ENCODE peak calls at places on chromosome 16, in four cellular contexts. D is cardiac fibroblast, K is choroid plexus epithelial cell, F is heart right ventricle. C is an unnamed sample.

GRCh38 chr16:67644038-67644437 is 906 bp upstream of the CARMIL2 start:
- DNase-seq in K (no peak), D (no peak), F (no peak), C (no peak)

GRCh38 chr16:84520778-84521770 is 16.6 kb upstream of the MEAK7 start:
- DNase-seq in F (no peak), K (no peak), D (no peak), C (peak)

GRCh38 chr16:13453325-13453724 is 466.6 kb upstream of the ERCC4 start:
- DNase-seq in D (no peak), F (no peak), K (peak), C (peak)

GRCh38 chr16:58012481-58012880 is 11.3 kb downstream of the USB1 start:
- DNase-seq in K (no peak), D (no peak), F (no peak), C (no peak)

GRCh38 chr16:76265434-76266045 is 11.7 kb upstream of the CNTNAP4 start:
- DNase-seq in D (peak), F (no peak), K (peak), C (peak)

GRCh38 chr16:84511821-84512220 is 7.4 kb upstream of the MEAK7 start:
- DNase-seq in D (no peak), F (no peak), K (no peak), C (no peak)

GRCh38 chr16:23061669-23062068 is 87.6 kb downstream of the USP31 start:
- DNase-seq in K (peak), D (no peak), F (no peak), C (no peak)

GRCh38 chr16:82004651-82005490 is 6.4 kb downstream of the SDR42E1 start:
- DNase-seq in D (no peak), F (no peak), K (no peak), C (no peak)

GRCh38 chr16:15866451-15866850 is 9.6 kb upstream of the MYH11 start:
- DNase-seq in K (no peak), F (no peak), D (no peak), C (no peak)

GRCh38 chr16:11708421-11708820 is 34.2 kb downstream of the TXNDC11 start:
- DNase-seq in F (no peak), D (peak), K (peak), C (no peak)

GRCh38 chr16:53504161-53504663 is 1.2 kb upstream of the AKTIP start:
- DNase-seq in K (peak), F (peak), D (peak), C (no peak)

GRCh38 chr16:57152096-57153093 is 33.4 kb downstream of the PSME3IP1 start:
- DNase-seq in D (peak), K (no peak), F (no peak), C (no peak)

GRCh38 chr16:1300664-1301476 is 8.6 kb upstream of the UBE2I start:
- DNase-seq in F (peak), K (peak), D (peak), C (peak)

GRCh38 chr16:57411362-57411976 is 6.9 kb downstream of the CCL17 start:
- DNase-seq in D (no peak), F (no peak), K (no peak), C (no peak)

GRCh38 chr16:81601008-81601428 is 156.4 kb downstream of the CMIP start:
- DNase-seq in F (no peak), D (peak), K (peak), C (peak)

GRCh38 chr16:23408242-23409201 is 44.5 kb downstream of the COG7 start:
- DNase-seq in D (peak), K (peak), F (peak), C (peak)

GRCh38 chr16:58970775-58971174 is 236.7 kb upstream of the GOT2 start:
- DNase-seq in K (peak), D (no peak), F (no peak), C (no peak)

GRCh38 chr16:56047307-56048234 is 143.7 kb upstream of the GNAO1 start:
- DNase-seq in D (no peak), K (no peak), F (peak), C (no peak)

GRCh38 chr16:22670044-22670536 is 143.9 kb upstream of the HS3ST2 start:
- DNase-seq in K (peak), F (no peak), D (peak), C (no peak)

GRCh38 chr16:28210264-28210663 is 1.5 kb downstream of the XPO6 start:
- DNase-seq in F (no peak), K (no peak), D (no peak), C (no peak)

GRCh38 chr16:84667600-84668309 is 19.4 kb downstream of the KLHL36 start:
- DNase-seq in F (no peak), D (no peak), K (peak), C (no peak)

GRCh38 chr16:46712911-46713310 is 23.5 kb downstream of the ORC6 start:
- DNase-seq in K (no peak), F (no peak), D (no peak), C (no peak)

GRCh38 chr16:85542548-85542927 is 70.6 kb upstream of the GSE1 start:
- DNase-seq in F (no peak), K (no peak), D (no peak), C (no peak)

GRCh38 chr16:69535123-69536050 is 30.4 kb upstream of the NFAT5 start:
- DNase-seq in F (no peak), D (peak), K (peak), C (peak)

GRCh38 chr16:28543072-28543471 is 4.3 kb upstream of the NUPR1 start:
- DNase-seq in K (peak), D (no peak), F (no peak), C (peak)

GRCh38 chr16:70695351-70696070 is 9.7 kb upstream of the MTSS2 start:
- DNase-seq in D (no peak), F (peak), K (peak), C (peak)

GRCh38 chr16:67312450-67313118 is 14.0 kb downstream of the KCTD19 start:
- DNase-seq in F (no peak), D (peak), K (peak), C (no peak)

GRCh38 chr16:12245088-12245922 is 268.8 kb downstream of the SNX29 start:
- DNase-seq in K (no peak), D (no peak), F (no peak), C (no peak)

GRCh38 chr16:57507414-57508083 is 21.3 kb upstream of the DOK4 start:
- DNase-seq in F (no peak), D (no peak), K (no peak), C (no peak)

GRCh38 chr16:53754938-53755910 is 51.3 kb downstream of the FTO start:
- DNase-seq in D (peak), F (no peak), K (peak), C (peak)

GRCh38 chr16:66087308-66087707 is 279.2 kb upstream of the CDH5 start:
- DNase-seq in F (no peak), D (no peak), K (no peak), C (no peak)

GRCh38 chr16:17229131-17229530 is 241.6 kb downstream of the XYLT1 start:
- DNase-seq in D (no peak), K (no peak), F (no peak), C (no peak)

GRCh38 chr16:85151603-85152413 is 39.5 kb upstream of the CIBAR2 start:
- DNase-seq in F (peak), K (peak), D (peak), C (peak)

GRCh38 chr16:54334208-54334607 is 47.6 kb upstream of the IRX3 start:
- DNase-seq in K (no peak), D (peak), F (no peak), C (no peak)

GRCh38 chr16:80710918-80711317 is 93.5 kb downstream of the CDYL2 start:
- DNase-seq in D (no peak), F (no peak), K (no peak), C (no peak)

GRCh38 chr16:66621973-66622372 is 17.5 kb downstream of the CMTM3 start:
- DNase-seq in F (no peak), K (no peak), D (no peak), C (no peak)

GRCh38 chr16:31094088-31094423 is 541 bp downstream of the VKORC1 start:
- DNase-seq in F (no peak), D (peak), K (no peak), C (peak)

GRCh38 chr16:89097528-89097846 is 3.8 kb downstream of the ACSF3 start:
- DNase-seq in D (no peak), F (no peak), K (no peak), C (no peak)

GRCh38 chr16:89094252-89094901 is 725 bp downstream of the ACSF3 start:
- DNase-seq in D (peak), K (peak), F (no peak), C (peak)

GRCh38 chr16:89095401-89095974 is 1.8 kb downstream of the ACSF3 start:
- DNase-seq in D (no peak), K (no peak), F (no peak), C (no peak)

GRCh38 chr16:89096768-89097527 is 3.3 kb downstream of the ACSF3 start:
- DNase-seq in F (no peak), D (no peak), K (no peak), C (no peak)

DNA sequence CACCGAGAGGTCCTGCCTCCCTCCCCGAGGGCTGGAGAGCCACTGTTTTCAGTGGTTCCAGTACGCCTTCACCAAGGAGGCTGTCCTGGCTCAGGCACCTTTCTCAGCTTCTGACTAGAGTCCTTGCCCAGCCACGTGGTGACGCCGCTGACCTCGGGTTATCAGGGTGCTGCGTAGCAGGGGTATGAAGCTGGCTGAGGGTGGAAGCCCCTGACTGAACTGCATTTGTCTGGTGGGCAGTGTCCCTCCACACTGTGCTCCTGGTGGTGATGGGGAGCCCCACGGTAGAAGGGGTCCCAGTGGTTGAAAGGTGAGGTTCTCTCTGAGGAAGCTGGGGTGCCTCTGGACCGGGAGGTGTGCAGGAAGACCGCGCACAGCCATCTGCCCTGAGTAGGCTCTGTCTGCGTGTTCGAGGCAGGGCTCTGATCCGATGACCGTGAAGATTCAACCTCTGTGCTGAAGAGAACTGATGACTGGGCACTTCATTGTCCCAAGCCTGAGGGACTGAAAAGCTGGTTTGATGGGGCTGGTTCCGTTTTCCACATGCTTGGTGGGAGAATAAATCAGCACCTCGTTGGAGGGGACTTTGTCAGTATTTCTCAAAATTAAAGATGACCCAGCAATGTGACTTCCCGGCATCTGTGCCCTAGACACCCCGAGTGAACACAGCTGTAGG is 2.5 kb downstream of the ACSF3 start:
- DNase-seq in F (no peak), D (no peak), K (no peak), C (no peak)
- H3K4me3 ChIP-seq in F (no peak), D (no peak), K (no peak), C (no peak)

DNA sequence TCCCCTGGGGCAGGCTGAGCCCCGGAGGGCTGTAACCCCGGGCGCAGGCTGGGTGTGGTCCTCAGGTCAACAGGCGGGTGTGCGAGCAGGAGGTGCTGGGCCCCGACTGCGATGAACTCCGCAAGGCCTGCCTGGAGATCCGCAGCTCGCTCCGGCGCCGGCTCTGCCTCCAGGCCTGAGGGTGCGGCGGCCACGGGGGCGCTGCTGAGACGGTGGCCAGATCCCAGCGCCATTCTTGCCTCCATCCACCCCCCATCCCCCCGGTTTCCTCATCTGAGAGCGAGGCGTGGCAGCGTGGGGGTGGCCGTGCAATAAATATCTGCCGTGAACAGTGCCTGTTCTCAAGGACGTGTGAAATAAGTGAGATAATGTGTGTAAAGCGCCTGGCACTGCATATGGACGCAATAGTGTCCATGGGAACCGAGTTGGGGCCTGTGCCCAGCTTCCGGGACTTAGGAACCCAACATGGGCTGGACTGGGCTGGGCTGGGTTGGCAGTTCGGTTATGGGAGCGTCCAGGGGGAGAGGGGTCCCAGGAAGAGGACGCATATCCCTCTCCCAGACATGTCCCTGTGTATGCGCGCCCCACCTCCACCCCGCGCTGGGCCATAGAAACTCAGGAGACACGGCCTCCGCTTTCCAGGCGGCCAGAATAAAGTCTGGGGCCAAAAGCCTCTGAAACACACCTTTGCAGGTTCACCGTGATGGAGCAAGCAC is 15.0 kb downstream of the ZNF213 start:
- DNase-seq in F (peak), K (peak), D (peak), C (peak)
- TF ChIP-seq CTCF in F (peak), K (peak), D (peak), C (peak)

GRCh38 chr16:4475880-4476790 is at the start of gene HMOX2:
- DNase-seq in K (peak), D (peak), F (peak), C (peak)

GRCh38 chr16:4481526-4481925 is 5.3 kb downstream of the HMOX2 start:
- DNase-seq in K (no peak), D (no peak), F (no peak), C (no peak)

GRCh38 chr16:4474192-4474961 is at the start of gene NMRAL1:
- DNase-seq in F (peak), K (peak), D (peak), C (peak)

GRCh38 chr16:4481965-4482364 is 5.8 kb downstream of the HMOX2 start:
- DNase-seq in K (no peak), F (no peak), D (no peak), C (no peak)

GRCh38 chr16:4477966-4478365 is 1.8 kb downstream of the HMOX2 start:
- DNase-seq in F (no peak), D (peak), K (peak), C (peak)
- H3K4me3 ChIP-seq in F (peak), D (no peak), K (no peak), C (no peak)

DNA sequence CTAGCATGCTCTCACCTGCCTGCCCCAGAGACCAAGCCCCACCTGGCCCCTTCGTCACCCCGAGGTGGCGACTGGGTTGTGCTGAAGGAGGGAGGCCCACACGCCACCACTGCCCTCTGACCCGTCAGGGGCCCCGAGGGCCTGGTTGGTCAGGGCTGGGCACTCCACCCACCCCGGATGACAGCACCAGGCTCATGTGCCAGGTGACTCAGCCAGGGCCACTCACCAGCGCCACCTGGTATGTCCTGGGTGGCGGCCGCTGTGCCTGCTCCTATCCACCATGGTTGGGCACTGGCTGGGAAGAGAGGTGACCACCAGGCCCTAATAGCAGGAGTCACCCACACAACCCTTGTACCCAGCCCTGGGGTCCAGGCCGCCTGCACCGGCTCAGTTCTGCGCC is 68.9 kb downstream of the JPH3 start:
- DNase-seq in D (no peak), F (no peak), K (no peak), C (no peak)
- TF ChIP-seq CTCF in D (no peak), F (no peak), K (no peak), C (no peak)

DNA sequence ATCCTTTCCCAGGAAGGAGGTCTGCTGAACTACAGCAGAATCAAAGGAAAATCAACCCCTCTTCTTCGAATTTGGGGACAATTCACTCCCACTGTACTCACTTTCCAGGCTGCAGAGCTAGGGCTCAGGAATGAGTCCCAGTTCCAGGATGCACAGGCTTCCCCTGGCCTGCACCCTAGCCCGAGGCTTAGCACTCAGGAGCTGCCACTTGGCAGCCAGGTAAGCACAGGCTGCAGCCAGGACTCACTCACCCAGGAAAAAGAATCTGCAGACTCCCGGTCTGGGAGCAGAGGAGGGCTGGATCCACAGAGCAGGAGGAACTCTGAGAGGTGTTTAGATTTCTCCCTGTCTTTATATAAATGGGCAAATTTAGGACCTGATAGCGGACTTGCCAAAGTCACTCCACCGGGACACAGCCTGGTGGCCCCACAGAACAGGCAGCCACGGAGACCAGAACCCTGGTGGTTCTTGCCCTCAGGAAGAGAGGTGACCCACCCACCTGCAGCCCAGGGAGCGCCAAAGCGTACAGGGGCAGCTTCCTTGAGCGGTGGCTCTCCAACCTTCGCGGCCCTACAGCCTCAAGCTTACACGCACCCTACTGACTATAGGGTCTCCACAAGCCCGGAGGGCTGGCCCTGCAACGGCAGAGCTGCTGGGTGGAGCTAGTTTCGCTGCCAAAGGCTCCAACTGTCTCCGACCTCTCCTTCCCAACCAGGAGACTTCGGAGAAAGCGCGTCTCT is 4.8 kb downstream of the CBLN1 start:
- DNase-seq in D (no peak), K (no peak), F (no peak), C (no peak)
- H3K4me3 ChIP-seq in D (no peak), K (no peak), F (no peak), C (no peak)

GRCh38 chr16:29646947-29647346 is 16.1 kb upstream of the SPN start:
- DNase-seq in D (no peak), F (no peak), K (no peak), C (no peak)

GRCh38 chr16:29644338-29644857 is 18.6 kb upstream of the SPN start:
- DNase-seq in D (no peak), F (no peak), K (no peak), C (no peak)

GRCh38 chr16:29644973-29645698 is 17.9 kb upstream of the SPN start:
- DNase-seq in F (no peak), K (no peak), D (no peak), C (no peak)

GRCh38 chr16:29645699-29646187 is 17.3 kb upstream of the SPN start:
- DNase-seq in D (peak), K (peak), F (no peak), C (peak)

GRCh38 chr16:29641561-29641960 is 21.5 kb upstream of the SPN start:
- DNase-seq in D (no peak), K (peak), F (no peak), C (no peak)
- TF ChIP-seq CTCF in D (no peak), K (peak), F (no peak), C (no peak)

GRCh38 chr16:88924834-88925539 is 52.0 kb downstream of the CBFA2T3 start:
- DNase-seq in D (peak), K (peak), F (no peak), C (peak)

GRCh38 chr16:88927010-88927409 is 50.0 kb downstream of the CBFA2T3 start:
- DNase-seq in K (no peak), F (no peak), D (no peak), C (no peak)

GRCh38 chr16:88923926-88924833 is 52.8 kb downstream of the CBFA2T3 start:
- DNase-seq in F (no peak), D (no peak), K (no peak), C (no peak)

GRCh38 chr16:88926374-88926990 is 50.5 kb downstream of the CBFA2T3 start:
- DNase-seq in F (no peak), K (no peak), D (no peak), C (no peak)

GRCh38 chr16:88925540-88925887 is 51.5 kb downstream of the CBFA2T3 start:
- DNase-seq in D (no peak), K (no peak), F (no peak), C (no peak)
- H3K4me3 ChIP-seq in D (no peak), K (no peak), F (no peak), C (no peak)

DNA sequence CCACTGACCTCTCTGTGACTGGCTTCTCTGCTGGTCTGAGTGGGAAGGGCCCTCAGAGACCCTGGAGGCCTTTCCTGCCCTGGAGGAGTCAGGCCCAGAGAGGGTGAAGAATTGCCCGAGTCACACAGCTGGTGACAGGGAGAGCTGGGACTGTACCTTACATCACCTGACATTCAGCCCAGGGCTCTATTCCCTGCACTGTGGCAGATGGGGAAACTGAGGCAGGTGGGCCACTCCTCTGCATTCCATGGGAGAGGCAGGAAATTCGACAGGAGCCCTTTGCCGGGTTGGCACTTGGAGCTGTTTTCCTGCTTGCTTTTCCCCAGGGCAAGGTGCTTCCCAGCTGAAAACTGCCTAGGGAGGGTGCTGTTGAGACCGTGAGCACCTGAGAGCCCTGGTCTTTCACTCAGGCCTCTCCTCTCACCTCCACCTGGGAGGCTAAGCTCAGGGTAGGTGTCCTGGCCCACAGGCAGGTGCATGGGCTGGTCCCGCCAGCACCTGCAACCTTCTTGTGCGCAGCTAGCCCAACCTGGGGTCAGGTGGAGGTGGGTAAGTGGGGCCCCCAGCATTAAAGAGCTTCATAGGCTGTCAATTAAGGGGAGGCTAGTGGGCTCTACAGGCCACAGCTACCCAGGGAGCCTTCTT is 8.5 kb downstream of the ADCY7 start:
- DNase-seq in D (no peak), F (no peak), K (no peak), C (no peak)
- TF ChIP-seq CTCF in D (no peak), F (no peak), K (no peak), C (no peak)